ENCODE peak calls at places on chromosomes 5 and 9, in four cellular contexts. V is lower lobe of right lung, C is RKO, U is cardiac fibroblast. J is an unnamed sample.

GRCh38 chr5:151192626-151193025 is 31.3 kb downstream of the CCDC69 start:
- DNase-seq in V (no peak), C (no peak), U (no peak), J (no peak)

GRCh38 chr5:31889131-31889561 is 250.2 kb downstream of the PDZD2 start:
- DNase-seq in V (no peak), C (no peak), U (no peak), J (no peak)

GRCh38 chr5:82396871-82397514 is 118.8 kb upstream of the RPS23 start:
- DNase-seq in V (peak), C (peak), U (peak), J (peak)

GRCh38 chr5:78294250-78295034 is at the start of gene AP3B1:
- DNase-seq in V (peak), C (peak), U (peak), J (peak)

GRCh38 chr5:150587830-150588494 is 52.5 kb upstream of the SYNPO start:
- DNase-seq in V (no peak), C (no peak), U (peak), J (no peak)

GRCh38 chr5:125595095-125595494 is 828.1 kb upstream of the GRAMD2B start:
- DNase-seq in V (no peak), C (no peak), U (peak), J (no peak)

GRCh38 chr9:110049699-110050450 is 158.1 kb downstream of the C9orf152 start:
- DNase-seq in V (peak), C (peak), U (peak), J (no peak)

GRCh38 chr9:124885551-124885950 is 23.6 kb downstream of the ARPC5L start:
- DNase-seq in V (peak), C (no peak), U (no peak), J (no peak)

GRCh38 chr9:90665072-90665471 is 22.4 kb upstream of the DIRAS2 start:
- DNase-seq in V (no peak), C (no peak), U (no peak), J (no peak)

GRCh38 chr5:145681686-145682085 is 153.5 kb downstream of the PRELID2 start:
- DNase-seq in V (no peak), C (peak), U (peak), J (peak)

GRCh38 chr5:144273232-144274027 is 102.8 kb downstream of the KCTD16 start:
- DNase-seq in V (no peak), C (no peak), U (no peak), J (no peak)

GRCh38 chr5:110088676-110089436 is 399.1 kb downstream of the MAN2A1 start:
- DNase-seq in V (no peak), C (no peak), U (no peak), J (no peak)

GRCh38 chr9:128203024-128203841 is at the start of gene DNM1:
- DNase-seq in V (peak), C (peak), U (peak), J (no peak)

GRCh38 chr5:79416499-79416898 is 97.4 kb downstream of the HOMER1 start:
- DNase-seq in V (no peak), C (no peak), U (peak), J (no peak)

GRCh38 chr5:37926732-37927131 is 86.9 kb upstream of the GDNF start:
- DNase-seq in V (no peak), C (no peak), U (peak), J (no peak)

GRCh38 chr9:104110509-104110908 is 16.4 kb downstream of the SMC2 start:
- DNase-seq in V (no peak), C (no peak), U (no peak), J (no peak)

GRCh38 chr5:113186061-113186460 is 209.5 kb downstream of the DCP2 start:
- DNase-seq in V (no peak), C (no peak), U (no peak), J (no peak)

GRCh38 chr5:121949885-121950284 is 11.9 kb upstream of the SRFBP1 start:
- DNase-seq in V (no peak), C (peak), U (peak), J (no peak)

GRCh38 chr5:96459313-96460109 is 26.5 kb upstream of the PCSK1 start:
- DNase-seq in V (no peak), C (no peak), U (no peak), J (no peak)

GRCh38 chr5:141560141-141560540 is 58.7 kb downstream of the DIAPH1 start:
- DNase-seq in V (no peak), C (no peak), U (peak), J (peak)

GRCh38 chr9:128124873-128125574 is 2.5 kb downstream of the PTGES2 start:
- DNase-seq in V (peak), C (peak), U (peak), J (no peak)

GRCh38 chr9:6715755-6716643 is 41.8 kb upstream of the KDM4C start:
- DNase-seq in V (peak), C (peak), U (peak), J (no peak)

GRCh38 chr9:129863059-129863690 is 27.9 kb downstream of the USP20 start:
- DNase-seq in V (no peak), C (no peak), U (peak), J (peak)

GRCh38 chr9:68427216-68427994 is 71.0 kb downstream of the PGM5 start:
- DNase-seq in V (no peak), C (no peak), U (no peak), J (no peak)

GRCh38 chr5:150710165-150710564 is 9.3 kb upstream of the RBM22 start:
- DNase-seq in V (no peak), C (peak), U (peak), J (no peak)

GRCh38 chr5:164614707-164615106 is 1109.3 kb downstream of the MAT2B start:
- DNase-seq in V (no peak), C (no peak), U (no peak), J (no peak)

GRCh38 chr9:16344343-16344742 is 526.1 kb downstream of the BNC2 start:
- DNase-seq in V (no peak), C (peak), U (peak), J (peak)

GRCh38 chr5:31413030-31413812 is 118.7 kb downstream of the DROSHA start:
- DNase-seq in V (no peak), C (no peak), U (no peak), J (no peak)

GRCh38 chr9:125965421-125965820 is 218.2 kb downstream of the PBX3 start:
- DNase-seq in V (no peak), C (no peak), U (no peak), J (no peak)

GRCh38 chr9:124502711-124503702 is 4.2 kb downstream of the NR5A1 start:
- DNase-seq in V (peak), C (no peak), U (no peak), J (no peak)

GRCh38 chr5:109453251-109453650 is 43.5 kb upstream of the PJA2 start:
- DNase-seq in V (no peak), C (no peak), U (no peak), J (no peak)

GRCh38 chr5:127602481-127602880 is 46.4 kb upstream of the CTXN3 start:
- DNase-seq in V (no peak), C (no peak), U (no peak), J (no peak)

GRCh38 chr5:167307042-167307441 is 984.4 kb upstream of the WWC1 start:
- DNase-seq in V (no peak), C (no peak), U (no peak), J (no peak)

GRCh38 chr5:76610196-76610595 is 13.0 kb downstream of the F2RL2 start:
- DNase-seq in V (no peak), C (no peak), U (no peak), J (no peak)

J was measured in kidney epithelial cell.